ENCODE peak calls at places on chromosomes 11 and 22, in five cellular contexts. One of them, this sample, is unnamed.

GRCh38 chr11:102361100-102362021 is 14.3 kb downstream of the BIRC2 start:
- DNase-seq in dorsolateral prefrontal cortex: no peak
- DNase-seq in sigmoid colon: no peak
- DNase-seq in NCI-H1105 treated with DMSO at 0.1 percent for 48 hours: no peak
- DNase-seq in prostate gland: no peak
- DNase-seq in this sample: no peak

GRCh38 chr11:126149759-126150236 is 61.7 kb downstream of the RPUSD4 start:
- DNase-seq in NCI-H1105 treated with DMSO at 0.1 percent for 48 hours: no peak
- DNase-seq in prostate gland: no peak
- DNase-seq in dorsolateral prefrontal cortex: no peak
- DNase-seq in sigmoid colon: peak; percentile 46
- DNase-seq in this sample: no peak

GRCh38 chr11:123719452-123719851 is 22.0 kb downstream of the ZNF202 start:
- DNase-seq in NCI-H1105 treated with DMSO at 0.1 percent for 48 hours: no peak
- DNase-seq in prostate gland: no peak
- DNase-seq in sigmoid colon: no peak
- DNase-seq in dorsolateral prefrontal cortex: no peak
- DNase-seq in this sample: no peak

GRCh38 chr11:107785401-107785800 is 73.2 kb downstream of the SLC35F2 start:
- DNase-seq in sigmoid colon: no peak
- DNase-seq in NCI-H1105 treated with DMSO at 0.1 percent for 48 hours: no peak
- DNase-seq in prostate gland: no peak
- DNase-seq in dorsolateral prefrontal cortex: no peak
- DNase-seq in this sample: no peak

GRCh38 chr11:60165538-60165937 is 17.3 kb downstream of the MS4A6A start:
- DNase-seq in NCI-H1105 treated with DMSO at 0.1 percent for 48 hours: no peak
- DNase-seq in dorsolateral prefrontal cortex: no peak
- DNase-seq in sigmoid colon: no peak
- DNase-seq in prostate gland: no peak
- DNase-seq in this sample: no peak

GRCh38 chr11:117279711-117280376 is 11.3 kb upstream of the BACE1-AS start:
- DNase-seq in dorsolateral prefrontal cortex: no peak
- DNase-seq in prostate gland: no peak
- DNase-seq in sigmoid colon: peak; percentile 3
- DNase-seq in NCI-H1105 treated with DMSO at 0.1 percent for 48 hours: no peak
- DNase-seq in this sample: no peak

GRCh38 chr22:44085743-44086741 is 61.9 kb downstream of the PARVB start:
- DNase-seq in dorsolateral prefrontal cortex: no peak
- DNase-seq in sigmoid colon: peak; percentile 90
- DNase-seq in NCI-H1105 treated with DMSO at 0.1 percent for 48 hours: peak; percentile 8
- DNase-seq in prostate gland: peak; percentile 74
- DNase-seq in this sample: peak; percentile 36

GRCh38 chr11:19232910-19233503 is 7.7 kb downstream of the E2F8 start:
- DNase-seq in NCI-H1105 treated with DMSO at 0.1 percent for 48 hours: no peak
- DNase-seq in prostate gland: no peak
- DNase-seq in dorsolateral prefrontal cortex: no peak
- DNase-seq in sigmoid colon: no peak
- DNase-seq in this sample: no peak

GRCh38 chr11:76671236-76671590 is 666 bp upstream of the LRRC32 start:
- DNase-seq in prostate gland: no peak
- DNase-seq in sigmoid colon: no peak
- DNase-seq in NCI-H1105 treated with DMSO at 0.1 percent for 48 hours: no peak
- DNase-seq in dorsolateral prefrontal cortex: no peak
- DNase-seq in this sample: no peak

GRCh38 chr11:10441021-10441523 is 14.0 kb upstream of the AMPD3 start:
- DNase-seq in prostate gland: no peak
- DNase-seq in dorsolateral prefrontal cortex: no peak
- DNase-seq in NCI-H1105 treated with DMSO at 0.1 percent for 48 hours: no peak
- DNase-seq in sigmoid colon: no peak
- DNase-seq in this sample: no peak

GRCh38 chr11:120334894-120335462 is 1.2 kb upstream of the ARHGEF12 start:
- DNase-seq in dorsolateral prefrontal cortex: peak; percentile 67
- DNase-seq in prostate gland: peak; percentile 83
- DNase-seq in NCI-H1105 treated with DMSO at 0.1 percent for 48 hours: peak; percentile 92
- DNase-seq in sigmoid colon: peak; percentile 82
- DNase-seq in this sample: peak; percentile 86